ENCODE peak calls at places on chromosomes 12 and 14, in seven cellular contexts. R, T, N, H, K, S and J are unnamed samples.

GRCh38 chr12:120117961-120118709 is 1.6 kb upstream of the RAB35 start:
- DNase-seq in H (peak; percentile 49), S (no peak), K (no peak), T (no peak), R (no peak), N (no peak), J (no peak)

GRCh38 chr12:119868992-119869391 is 8.1 kb downstream of the CIT start:
- DNase-seq in R (no peak), T (no peak), K (no peak), S (no peak), N (no peak), H (peak; percentile 73), J (no peak)

GRCh38 chr12:111170559-111170958 is 198.3 kb downstream of the PHETA1 start:
- DNase-seq in H (no peak), S (peak; percentile 93), N (no peak), K (no peak), T (no peak), R (no peak), J (no peak)

GRCh38 chr14:65170768-65171251 is 68.5 kb upstream of the MAX start:
- DNase-seq in T (peak; percentile 8), N (peak; percentile 33), K (no peak), H (peak; percentile 77), R (no peak), S (no peak), J (no peak)

GRCh38 chr12:48934312-48934706 is 9.0 kb upstream of the FKBP11 start:
- DNase-seq in K (no peak), N (no peak), S (peak; percentile 34), T (no peak), R (no peak), H (no peak), J (no peak)

GRCh38 chr14:68464716-68465115 is 328.2 kb downstream of the ZFP36L1 start:
- DNase-seq in K (no peak), R (no peak), T (no peak), H (peak; percentile 55), N (no peak), S (no peak), J (no peak)

GRCh38 chr14:105199093-105199492 is 18.0 kb upstream of the NUDT14 start:
- DNase-seq in T (no peak), K (no peak), H (no peak), N (no peak), S (no peak), R (no peak), J (no peak)

GRCh38 chr12:81987351-81987750 is 228.2 kb upstream of the PPFIA2 start:
- DNase-seq in H (no peak), S (no peak), N (no peak), R (no peak), K (no peak), T (no peak), J (no peak)

GRCh38 chr12:125371023-125371422 is 305.8 kb downstream of the AACS start:
- DNase-seq in K (no peak), S (no peak), T (no peak), H (no peak), N (no peak), R (no peak), J (no peak)

GRCh38 chr12:11877869-11878780 is 192.6 kb upstream of the BCL2L14 start:
- DNase-seq in R (no peak), K (no peak), H (peak; percentile 66), T (no peak), N (no peak), S (no peak), J (no peak)

GRCh38 chr12:53938276-53939140 is at the start of gene HOXC13:
- DNase-seq in S (no peak), T (no peak), N (no peak), R (no peak), K (no peak), H (peak; percentile 51), J (no peak)

GRCh38 chr12:82757611-82758010 is 70.9 kb downstream of the TMTC2 start:
- DNase-seq in R (no peak), N (no peak), S (no peak), H (no peak), K (no peak), T (no peak), J (no peak)

GRCh38 chr12:14417717-14418116 is 52.2 kb downstream of the ATF7IP start:
- DNase-seq in T (peak; percentile 32), K (no peak), N (peak; percentile 66), S (peak; percentile 26), H (peak; percentile 86), R (no peak), J (no peak)

GRCh38 chr14:21136024-21136423 is 19.8 kb downstream of the OR5AU1 start:
- DNase-seq in N (no peak), S (peak; percentile 34), T (no peak), K (no peak), R (peak; percentile 18), H (peak; percentile 6), J (peak; percentile 17)

GRCh38 chr14:23929822-23930294 is 23.7 kb upstream of the DHRS4 start:
- DNase-seq in S (peak; percentile 39), H (peak; percentile 58), R (peak; percentile 57), T (peak; percentile 82), N (peak; percentile 85), K (peak; percentile 60), J (peak; percentile 58)

GRCh38 chr12:80044694-80045046 is 54.7 kb upstream of the OTOGL start:
- DNase-seq in S (no peak), N (no peak), T (no peak), H (peak; percentile 89), R (no peak), K (no peak), J (no peak)

GRCh38 chr14:76826122-76826521 is at the start of gene LRRC74A:
- DNase-seq in S (no peak), H (no peak), N (no peak), K (no peak), R (no peak), T (no peak), J (no peak)